ENCODE peak calls at places on chromosomes 12 and 14, in four cellular contexts. W is cardiac muscle cell, I is GM23338, Y is endodermal cell. K is an unnamed sample. For H3K36me3, the result is how much of the 10 kb centered on the place peaks cover.

GRCh38 chr14:92461891-92462290 is 51.7 kb upstream of the RIN3 start:
- DNase-seq in W (no peak), I (no peak), Y (peak), K (no peak)

GRCh38 chr14:64191756-64192155 is 102.4 kb downstream of the ESR2 start:
- DNase-seq in W (peak), I (no peak), Y (no peak), K (no peak)

GRCh38 chr12:58896278-58896677 is 24.0 kb downstream of the LRIG3 start:
- DNase-seq in W (no peak), I (no peak), Y (no peak), K (no peak)

GRCh38 chr14:72549026-72549425 is 344.9 kb downstream of the DPF3 start:
- DNase-seq in W (no peak), I (no peak), Y (no peak), K (no peak)

GRCh38 chr12:7712841-7713442 is 1.7 kb downstream of the DPPA3 start:
- DNase-seq in W (no peak), I (peak), Y (peak), K (no peak)

GRCh38 chr12:52873513-52873831 is 24.7 kb upstream of the KRT78 start:
- DNase-seq in W (no peak), I (no peak), Y (no peak), K (no peak)

GRCh38 chr12:130948136-130948535 is 5.6 kb upstream of the ADGRD1 start:
- DNase-seq in W (no peak), I (peak), Y (peak), K (no peak)

GRCh38 chr12:116539905-116540482 is 19.2 kb upstream of the MAP1LC3B2 start:
- DNase-seq in W (peak), I (peak), Y (peak), K (no peak)

GRCh38 chr12:4161718-4162117 is 111.8 kb upstream of the CCND2 start:
- DNase-seq in W (no peak), I (no peak), Y (peak), K (no peak)

GRCh38 chr14:73753887-73754880 is 40.0 kb upstream of the PNMA1 start:
- DNase-seq in W (peak), I (no peak), Y (peak), K (peak)

GRCh38 chr12:5889381-5890047 is 55.5 kb downstream of the ANO2 start:
- DNase-seq in W (no peak), I (peak), Y (peak), K (no peak)

GRCh38 chr12:130796985-130797686 is 41.9 kb downstream of the STX2 start:
- DNase-seq in W (no peak), I (no peak), Y (no peak), K (peak)

GRCh38 chr14:54446201-54446693 is 5.1 kb upstream of the CNIH1 start:
- DNase-seq in W (peak), I (no peak), Y (no peak), K (no peak)

GRCh38 chr12:89707623-89707991 is 1.0 kb downstream of the ATP2B1 start:
- DNase-seq in W (no peak), I (peak), Y (peak), K (peak)

GRCh38 chr14:105330491-105330895 is 15.9 kb downstream of the PACS2 start:
- DNase-seq in W (peak), I (no peak), Y (no peak), K (peak)

GRCh38 chr12:122096014-122096413 is 17.5 kb downstream of the MLXIP start:
- DNase-seq in W (no peak), I (no peak), Y (no peak), K (no peak)

GRCh38 chr12:107411792-107412535 is 273.6 kb upstream of the PWP1 start:
- DNase-seq in W (no peak), I (no peak), Y (no peak), K (no peak)

GRCh38 chr12:79891506-79892162 is 43.3 kb downstream of the PPP1R12A start:
- DNase-seq in W (no peak), I (no peak), Y (no peak), K (no peak)

GRCh38 chr12:94795053-94795452 is 144.7 kb upstream of the TMCC3 start:
- DNase-seq in W (no peak), I (no peak), Y (no peak), K (no peak)

GRCh38 chr14:77007975-77008421 is 20.5 kb downstream of the IRF2BPL start:
- DNase-seq in W (no peak), I (no peak), Y (no peak), K (no peak)

GRCh38 chr12:122094735-122095561 is 16.4 kb downstream of the MLXIP start:
- DNase-seq in W (peak), I (no peak), Y (no peak), K (no peak)

GRCh38 chr12:19288603-19289244 is 150.6 kb upstream of the AEBP2 start:
- DNase-seq in W (peak), I (peak), Y (no peak), K (no peak)

GRCh38 chr14:89507521-89507920 is 90.5 kb upstream of the FOXN3 start:
- DNase-seq in W (peak), I (no peak), Y (no peak), K (no peak)

GRCh38 chr12:55720894-55721444 is 776 bp downstream of the RDH5 start:
- DNase-seq in W (peak), I (peak), Y (peak), K (peak)
- TF ChIP-seq CTCF in W (peak), I (peak), Y (peak), K (peak)

GRCh38 chr12:123942277-123942653 is 30.4 kb downstream of the CCDC92 start:
- DNase-seq in W (peak), I (no peak), Y (no peak), K (no peak)

GRCh38 chr12:123942911-123943648 is 29.6 kb downstream of the CCDC92 start:
- DNase-seq in W (peak), I (no peak), Y (no peak), K (no peak)

GRCh38 chr12:123946152-123946515 is 26.5 kb downstream of the CCDC92 start:
- DNase-seq in W (no peak), I (no peak), Y (peak), K (no peak)

GRCh38 chr12:123945441-123946151 is 27.0 kb downstream of the CCDC92 start:
- DNase-seq in W (no peak), I (no peak), Y (peak), K (no peak)

GRCh38 chr12:123944696-123945095 is 27.9 kb downstream of the CCDC92 start:
- DNase-seq in W (no peak), I (no peak), Y (peak), K (no peak)
- H3K36me3 ChIP-seq in W (under half), I (under half), Y (under half), K (half or more)

GRCh38 chr12:68612245-68612644 is 1.5 kb downstream of the RAP1B start:
- DNase-seq in W (peak), I (no peak), Y (no peak), K (no peak)
- H3K4me3 ChIP-seq in W (peak), I (peak), Y (peak), K (peak)

DNA sequence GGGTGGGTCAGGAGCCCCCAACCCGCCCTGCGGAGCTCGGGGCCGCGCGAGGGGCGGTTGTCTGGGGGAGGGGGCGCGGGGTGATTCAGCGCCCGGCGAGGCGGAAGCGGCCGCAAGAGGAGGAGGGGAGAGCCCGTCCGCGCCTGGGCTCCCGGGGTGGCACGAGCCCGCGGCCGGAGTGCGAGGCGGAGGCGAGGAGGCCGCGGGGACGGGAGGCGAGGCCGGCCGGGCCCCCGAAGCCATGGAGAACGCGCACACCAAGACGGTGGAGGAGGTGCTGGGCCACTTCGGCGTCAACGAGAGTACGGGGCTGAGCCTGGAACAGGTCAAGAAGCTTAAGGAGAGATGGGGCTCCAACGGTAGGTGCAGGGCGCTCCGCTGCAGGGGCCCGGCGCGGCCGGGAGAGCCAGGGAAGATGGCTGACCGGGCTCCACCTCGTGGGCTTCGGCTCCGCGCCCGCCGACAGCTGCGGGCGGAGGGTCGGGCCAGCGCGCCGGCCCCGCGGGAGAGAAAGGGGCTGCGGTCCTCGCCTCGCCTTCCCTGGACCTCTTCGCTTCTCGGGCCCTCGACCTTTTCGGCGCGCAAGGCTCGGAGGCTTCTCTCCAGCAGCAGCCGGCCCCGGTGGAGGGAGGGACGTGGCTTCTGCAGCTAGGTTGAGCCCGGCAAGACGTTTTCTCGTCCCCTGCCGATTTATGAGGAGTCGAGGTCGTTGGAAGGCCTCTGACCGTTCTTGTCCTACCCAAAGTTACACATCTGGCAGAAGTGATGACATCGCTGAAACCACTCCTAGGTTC is 699 bp downstream of the ATP2A2 start:
- DNase-seq in W (peak), I (peak), Y (peak), K (peak)
- TF ChIP-seq CTCF in W (peak), I (no peak), Y (no peak), K (no peak)